ENCODE peak calls at places on chromosomes 4 and X, in six cellular contexts. G, X, T, L, E and C are unnamed samples.

GRCh38 chrX:55488559-55489314 is 911 bp downstream of the USP51 start:
- DNase-seq in E (peak; percentile 76), G (peak; percentile 60), X (peak; percentile 39), L (peak; percentile 68), T (peak; percentile 88), C (peak; percentile 45)

GRCh38 chrX:39850209-39850608 is 247.5 kb downstream of the BCOR start:
- DNase-seq in X (no peak), L (no peak), T (no peak), E (no peak), G (no peak), C (no peak)

GRCh38 chr4:3518941-3519340 is 13.3 kb downstream of the LRPAP1 start:
- DNase-seq in X (no peak), L (no peak), E (peak; percentile 28), T (peak; percentile 63), G (no peak), C (no peak)

GRCh38 chrX:13051529-13052172 is 7.2 kb upstream of the FAM9C start:
- DNase-seq in L (no peak), T (no peak), X (no peak), E (no peak), G (no peak), C (no peak)

GRCh38 chr4:17561195-17561909 is 15.6 kb upstream of the LAP3 start:
- DNase-seq in L (peak; percentile 23), E (no peak), X (no peak), T (no peak), G (no peak), C (no peak)

GRCh38 chrX:39112143-39112542 is 310.9 kb downstream of the MID1IP1 start:
- DNase-seq in E (no peak), X (no peak), T (no peak), G (no peak), L (no peak), C (no peak)

GRCh38 chrX:44003975-44004374 is 30.8 kb upstream of the NDP start:
- DNase-seq in G (no peak), E (no peak), T (no peak), L (no peak), X (no peak), C (no peak)

GRCh38 chr4:108192056-108192455 is 23.3 kb upstream of the LEF1 start:
- DNase-seq in G (no peak), E (no peak), L (no peak), X (no peak), T (no peak), C (no peak)

GRCh38 chr4:115171220-115171619 is 57.8 kb upstream of the NDST4 start:
- DNase-seq in L (no peak), G (no peak), X (no peak), E (no peak), T (no peak), C (no peak)

GRCh38 chr4:110091426-110091825 is 107.0 kb downstream of the ELOVL6 start:
- DNase-seq in X (peak; percentile 54), G (no peak), L (peak; percentile 85), T (no peak), E (no peak), C (no peak)

GRCh38 chr4:4327652-4328121 is 37.6 kb downstream of the ZBTB49 start:
- DNase-seq in T (peak; percentile 77), E (no peak), L (peak; percentile 41), G (no peak), X (peak; percentile 47), C (no peak)

GRCh38 chrX:69109706-69110635 is 55.3 kb downstream of the PJA1 start:
- DNase-seq in T (no peak), G (no peak), E (no peak), X (peak; percentile 82), L (peak; percentile 45), C (no peak)

GRCh38 chrX:7159132-7159861 is 11.3 kb upstream of the PUDP start:
- DNase-seq in G (no peak), T (no peak), L (peak; percentile 31), X (no peak), E (no peak), C (no peak)

GRCh38 chr4:17310269-17310652 is 201.6 kb downstream of the QDPR start:
- DNase-seq in G (no peak), L (peak; percentile 45), X (peak; percentile 11), T (no peak), E (no peak), C (no peak)

GRCh38 chr4:15457401-15458201 is 12.1 kb upstream of the CC2D2A start:
- DNase-seq in X (peak; percentile 85), L (peak; percentile 84), E (no peak), G (no peak), T (no peak), C (no peak)

GRCh38 chr4:74738756-74739155 is 55.6 kb downstream of the BTC start:
- DNase-seq in X (peak; percentile 8), E (no peak), G (no peak), T (no peak), L (no peak), C (no peak)

GRCh38 chr4:109015413-109015810 is 252.6 kb upstream of the ETNPPL start:
- DNase-seq in G (no peak), E (no peak), T (no peak), L (peak; percentile 73), X (no peak), C (no peak)

GRCh38 chr4:159256037-159256436 is 153.2 kb downstream of the RAPGEF2 start:
- DNase-seq in L (no peak), X (no peak), E (no peak), T (no peak), G (no peak), C (no peak)

DNA sequence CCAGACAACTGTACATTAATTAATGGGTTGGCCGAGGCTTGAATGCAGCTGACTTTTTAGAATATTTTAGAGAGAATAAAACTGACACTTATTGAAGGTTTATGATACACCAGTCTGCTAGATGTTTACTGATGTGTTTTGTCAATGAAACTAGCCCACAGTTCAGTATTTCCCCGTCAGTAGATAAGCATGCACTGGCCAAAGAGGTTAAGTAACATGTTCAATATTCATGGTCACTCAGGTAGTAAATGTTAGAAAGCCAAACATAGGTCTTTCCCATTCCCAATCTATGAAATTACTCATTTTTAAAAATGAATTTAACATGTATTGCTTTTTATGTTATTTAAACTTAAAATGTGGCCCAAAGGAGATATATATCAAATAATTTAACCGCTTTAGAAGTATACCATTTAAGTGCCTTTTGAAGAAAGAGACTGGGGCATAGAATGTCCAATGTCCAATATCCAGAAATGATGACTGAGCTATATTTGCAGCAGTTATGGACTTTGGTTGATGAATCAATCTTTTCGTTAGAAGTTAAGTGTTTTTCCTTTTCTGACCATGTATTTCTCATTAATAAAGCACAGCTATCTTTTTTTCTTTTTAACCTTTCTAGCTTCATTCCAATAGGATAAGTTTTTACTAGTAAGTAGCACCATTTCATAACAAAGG is 156.1 kb downstream of the RAPGEF2 start:
- DNase-seq in G (no peak), L (no peak), X (no peak), T (no peak), E (no peak), C (no peak)
- TF ChIP-seq CTCF in G (no peak), L (no peak), X (no peak), T (no peak), E (no peak), C (no peak)

GRCh38 chr4:29927895-29928294 is 792.3 kb upstream of the PCDH7 start:
- DNase-seq in G (no peak), T (no peak), L (no peak), E (no peak), X (no peak), C (no peak)
- TF ChIP-seq CTCF in G (no peak), T (no peak), L (no peak), E (no peak), X (no peak), C (no peak)

GRCh38 chr4:186104114-186104894 is at the start of gene FAM149A:
- DNase-seq in E (peak; percentile 53), T (peak; percentile 86), L (no peak), G (peak; percentile 84), X (no peak), C (peak; percentile 20)

GRCh38 chr4:186102931-186103330 is 1.6 kb upstream of the FAM149A start:
- DNase-seq in L (no peak), E (no peak), X (no peak), T (no peak), G (no peak), C (no peak)

GRCh38 chr4:186105721-186106335 is 1.3 kb downstream of the FAM149A start:
- DNase-seq in T (no peak), G (peak; percentile 61), X (no peak), E (no peak), L (no peak), C (no peak)

GRCh38 chr4:186108391-186108790 is 3.9 kb downstream of the FAM149A start:
- DNase-seq in X (no peak), G (no peak), T (no peak), E (no peak), L (no peak), C (no peak)

GRCh38 chr4:186104895-186105720 is 604 bp downstream of the FAM149A start:
- DNase-seq in E (peak; percentile 56), T (peak; percentile 88), L (peak; percentile 5), X (no peak), G (peak; percentile 45), C (no peak)
- TF ChIP-seq CTCF in E (no peak), T (no peak), L (no peak), X (no peak), G (no peak), C (no peak)

GRCh38 chrX:16215660-16216059 is 48.4 kb downstream of the MAGEB17 start:
- DNase-seq in E (no peak), T (no peak), G (no peak), X (no peak), L (no peak), C (no peak)

GRCh38 chrX:16208601-16209000 is 41.3 kb downstream of the MAGEB17 start:
- DNase-seq in T (no peak), E (no peak), L (no peak), G (no peak), X (no peak), C (no peak)

GRCh38 chrX:16213970-16214369 is 46.7 kb downstream of the MAGEB17 start:
- DNase-seq in E (no peak), T (no peak), G (no peak), X (peak; percentile 18), L (peak; percentile 4), C (no peak)

GRCh38 chrX:16212024-16212423 is 44.7 kb downstream of the MAGEB17 start:
- DNase-seq in L (peak; percentile 26), E (no peak), T (no peak), G (no peak), X (no peak), C (no peak)

GRCh38 chrX:16212436-16212835 is 45.2 kb downstream of the MAGEB17 start:
- DNase-seq in G (no peak), E (no peak), X (peak; percentile 31), T (no peak), L (peak; percentile 40), C (no peak)
- TF ChIP-seq CTCF in G (peak; percentile 33), E (no peak), X (peak; percentile 51), T (no peak), L (peak; percentile 59), C (no peak)